ENCODE peak calls at places on chromosomes 1 and 21, in eight cellular contexts. E, F, P, D, T, N, C and I are unnamed samples.

GRCh38 chr1:36553591-36554417 is 71.1 kb upstream of the CSF3R start:
- DNase-seq in P (peak), T (peak), D (peak), C (peak), F (peak), E (no peak), N (peak), I (peak)

GRCh38 chr1:44645466-44646244 is 28.6 kb downstream of the TMEM53 start:
- DNase-seq in C (peak), N (peak), D (no peak), P (peak), E (no peak), T (peak), F (peak), I (no peak)

GRCh38 chr21:29245104-29245643 is 53.5 kb upstream of the BACH1 start:
- DNase-seq in D (no peak), E (no peak), N (no peak), C (no peak), F (no peak), T (no peak), P (no peak), I (no peak)

GRCh38 chr1:25064465-25065238 is 134.6 kb upstream of the RUNX3 start:
- DNase-seq in C (no peak), N (no peak), E (no peak), D (no peak), T (no peak), F (no peak), P (no peak), I (no peak)

GRCh38 chr1:169364948-169365347 is 2.6 kb downstream of the NME7 start:
- DNase-seq in T (no peak), D (no peak), E (no peak), N (no peak), P (no peak), C (no peak), F (no peak), I (no peak)

GRCh38 chr1:59803458-59804038 is 11.2 kb upstream of the HOOK1 start:
- DNase-seq in E (no peak), D (no peak), N (no peak), P (no peak), C (no peak), T (no peak), F (no peak), I (no peak)

GRCh38 chr1:7278045-7278444 is 492.8 kb downstream of the CAMTA1 start:
- DNase-seq in C (no peak), D (no peak), T (no peak), E (no peak), F (no peak), N (no peak), P (no peak), I (no peak)

GRCh38 chr1:16158025-16158424 is 2.2 kb upstream of the EPHA2 start:
- DNase-seq in P (no peak), D (no peak), E (no peak), N (no peak), F (no peak), C (no peak), T (no peak), I (no peak)

GRCh38 chr1:219746141-219746540 is 133.2 kb upstream of the ZC3H11B start:
- DNase-seq in N (no peak), D (no peak), C (no peak), E (no peak), P (no peak), T (no peak), F (no peak), I (no peak)

GRCh38 chr1:151547119-151547899 is 7.2 kb downstream of the TUFT1 start:
- DNase-seq in N (peak), C (peak), T (peak), F (peak), E (peak), P (peak), D (peak), I (peak)

GRCh38 chr1:198699167-198700015 is 60.6 kb downstream of the PTPRC start:
- DNase-seq in C (no peak), T (peak), N (peak), F (peak), P (no peak), D (peak), E (no peak), I (peak)

GRCh38 chr1:117427297-117427696 is 60.0 kb downstream of the MAN1A2 start:
- DNase-seq in D (no peak), P (no peak), T (peak), C (no peak), E (no peak), N (no peak), F (no peak), I (no peak)

GRCh38 chr21:43608225-43608624 is 51.1 kb downstream of the HSF2BP start:
- DNase-seq in N (no peak), D (no peak), T (peak), C (no peak), P (peak), F (peak), E (no peak), I (no peak)

GRCh38 chr1:39409055-39409816 is 82.2 kb upstream of the BMP8A start:
- DNase-seq in P (no peak), D (peak), N (peak), C (peak), E (peak), T (peak), F (peak), I (no peak)

GRCh38 chr1:230407351-230407750 is 18.8 kb downstream of the PGBD5 start:
- DNase-seq in D (no peak), C (no peak), P (no peak), N (no peak), F (no peak), E (no peak), T (no peak), I (no peak)